ENCODE peak calls at places on chromosomes 7 and 10, in ten cellular contexts. B is stimulated activated CD8-positive, alpha-beta memory T cell treated with anti-CD3 and anti-CD28 coated beads, Interleukin-15, amount 100 ng/mL, for 48 hours; G is GM10248; O is NCI-H1048; C is ELF-1; R is activated naive CD4-positive, alpha-beta T cell; M is uterus; I is astrocyte of the spinal cord; F is activated effector memory CD4-positive, alpha-beta T cell treated with Interleukin-2 at 50 U/mL for 16 hours; S is dorsolateral prefrontal cortex. U is an unnamed sample.

GRCh38 chr7:65915921-65916657 is 43.2 kb downstream of the VKORC1L1 start:
- DNase-seq in C (no peak), F (no peak), R (no peak), B (no peak), I (no peak), S (no peak), O (no peak), M (no peak), G (no peak), U (no peak)

GRCh38 chr10:112294169-112294568 is 11.0 kb downstream of the TECTB start:
- DNase-seq in R (no peak), O (no peak), F (no peak), G (no peak), I (no peak), C (no peak), S (no peak), B (no peak), M (no peak), U (no peak)

GRCh38 chr7:36207451-36208291 is 54.6 kb downstream of the EEPD1 start:
- DNase-seq in G (no peak), F (peak), R (no peak), S (peak), C (no peak), M (no peak), I (peak), O (no peak), B (no peak), U (no peak)

GRCh38 chr7:14761506-14762296 is 140.8 kb downstream of the DGKB start:
- DNase-seq in I (peak), B (no peak), G (no peak), C (no peak), O (no peak), M (peak), F (no peak), S (peak), R (no peak), U (no peak)

GRCh38 chr10:129342385-129342784 is 124.7 kb upstream of the MGMT start:
- DNase-seq in R (no peak), O (no peak), I (no peak), G (no peak), M (no peak), C (no peak), S (no peak), B (no peak), F (no peak), U (no peak)

GRCh38 chr10:97816609-97817008 is 33.0 kb upstream of the GOLGA7B start:
- DNase-seq in M (no peak), O (no peak), R (no peak), S (no peak), B (no peak), I (no peak), G (no peak), F (no peak), C (no peak), U (no peak)

GRCh38 chr10:89001024-89001423 is 10.4 kb downstream of the FAS start:
- DNase-seq in R (no peak), F (no peak), I (no peak), M (no peak), O (no peak), C (no peak), B (no peak), G (peak), S (no peak), U (no peak)

GRCh38 chr10:122650331-122650730 is 49.3 kb downstream of the C10orf120 start:
- DNase-seq in I (no peak), F (no peak), B (no peak), G (no peak), C (no peak), S (no peak), R (no peak), M (no peak), O (no peak), U (no peak)

GRCh38 chr10:133405844-133406527 is 12.0 kb downstream of the MTG1 start:
- DNase-seq in F (no peak), B (no peak), I (peak), M (no peak), S (no peak), G (no peak), R (no peak), O (no peak), C (no peak), U (no peak)

U was measured in activated T-helper 2 cell treated with anti-CD3 and anti-CD28 coated beads, Interferon-gamma antibody, Interleukin-2, Interleukin-4, amounts not matched to agents 10 μg/mL and 5 μg/mL and 100 μg/mL, durations not matched to agents 14 hours and 24 hours and 36 hours.